ENCODE peak calls at places on chromosomes 6 and 20, in nine cellular contexts. One of them, this sample, is unnamed.

GRCh38 chr20:37256286-37256685 is 5.3 kb downstream of the GHRH start:
- DNase-seq in cardiac fibroblast: no peak
- DNase-seq in choroid plexus epithelial cell: no peak
- DNase-seq in IMR-90: no peak
- DNase-seq in tibial artery: no peak
- DNase-seq in H1: no peak
- DNase-seq in psoas muscle: no peak
- DNase-seq in fibroblast of lung: no peak
- DNase-seq in AG09309: no peak
- DNase-seq in this sample: no peak

GRCh38 chr20:973785-974194 is 28.3 kb downstream of the RSPO4 start:
- DNase-seq in cardiac fibroblast: peak
- DNase-seq in choroid plexus epithelial cell: peak
- DNase-seq in IMR-90: peak
- DNase-seq in tibial artery: no peak
- DNase-seq in H1: no peak
- DNase-seq in psoas muscle: no peak
- DNase-seq in fibroblast of lung: peak
- DNase-seq in AG09309: peak
- DNase-seq in this sample: no peak

GRCh38 chr6:169653691-169654090 is 48.1 kb downstream of the WDR27 start:
- DNase-seq in cardiac fibroblast: no peak
- DNase-seq in choroid plexus epithelial cell: no peak
- DNase-seq in IMR-90: no peak
- DNase-seq in tibial artery: no peak
- DNase-seq in H1: no peak
- DNase-seq in psoas muscle: no peak
- DNase-seq in fibroblast of lung: no peak
- DNase-seq in AG09309: no peak
- DNase-seq in this sample: no peak

GRCh38 chr20:32007787-32008616 is 2.2 kb upstream of the CCM2L start:
- DNase-seq in cardiac fibroblast: peak
- DNase-seq in choroid plexus epithelial cell: peak
- DNase-seq in IMR-90: no peak
- DNase-seq in tibial artery: peak
- DNase-seq in H1: peak
- DNase-seq in psoas muscle: peak
- DNase-seq in fibroblast of lung: no peak
- DNase-seq in AG09309: no peak
- DNase-seq in this sample: no peak

GRCh38 chr6:52157301-52157930 is 28.8 kb upstream of the IL17A start:
- DNase-seq in cardiac fibroblast: no peak
- DNase-seq in choroid plexus epithelial cell: no peak
- DNase-seq in IMR-90: peak
- DNase-seq in tibial artery: no peak
- DNase-seq in H1: no peak
- DNase-seq in psoas muscle: no peak
- DNase-seq in fibroblast of lung: no peak
- DNase-seq in AG09309: no peak
- DNase-seq in this sample: no peak

GRCh38 chr6:43779864-43780260 is 9.9 kb downstream of the VEGFA start:
- DNase-seq in cardiac fibroblast: peak
- DNase-seq in choroid plexus epithelial cell: no peak
- DNase-seq in IMR-90: no peak
- DNase-seq in tibial artery: no peak
- DNase-seq in H1: no peak
- DNase-seq in psoas muscle: no peak
- DNase-seq in fibroblast of lung: peak
- DNase-seq in AG09309: no peak
- DNase-seq in this sample: no peak

GRCh38 chr6:166670013-166670412 is 43.0 kb upstream of the RPS6KA2 start:
- DNase-seq in cardiac fibroblast: no peak
- DNase-seq in choroid plexus epithelial cell: no peak
- DNase-seq in IMR-90: no peak
- DNase-seq in tibial artery: no peak
- DNase-seq in H1: no peak
- DNase-seq in psoas muscle: no peak
- DNase-seq in fibroblast of lung: no peak
- DNase-seq in AG09309: no peak
- DNase-seq in this sample: peak

GRCh38 chr6:170172406-170172805 is 118.5 kb downstream of the DLL1 start:
- DNase-seq in cardiac fibroblast: no peak
- DNase-seq in choroid plexus epithelial cell: no peak
- DNase-seq in IMR-90: no peak
- DNase-seq in tibial artery: no peak
- DNase-seq in H1: no peak
- DNase-seq in psoas muscle: no peak
- DNase-seq in fibroblast of lung: no peak
- DNase-seq in AG09309: no peak
- DNase-seq in this sample: no peak

GRCh38 chr20:16064991-16065707 is 508.1 kb downstream of the KIF16B start:
- DNase-seq in cardiac fibroblast: no peak
- DNase-seq in choroid plexus epithelial cell: no peak
- DNase-seq in IMR-90: no peak
- DNase-seq in tibial artery: no peak
- DNase-seq in H1: no peak
- DNase-seq in psoas muscle: no peak
- DNase-seq in fibroblast of lung: peak
- DNase-seq in AG09309: no peak
- DNase-seq in this sample: no peak

GRCh38 chr20:8183526-8183925 is 51.5 kb downstream of the PLCB1 start:
- DNase-seq in cardiac fibroblast: peak
- DNase-seq in choroid plexus epithelial cell: peak
- DNase-seq in IMR-90: peak
- DNase-seq in tibial artery: no peak
- DNase-seq in H1: no peak
- DNase-seq in psoas muscle: no peak
- DNase-seq in fibroblast of lung: no peak
- DNase-seq in AG09309: no peak
- DNase-seq in this sample: no peak

GRCh38 chr6:63759605-63760004 is 124.0 kb downstream of the PHF3 start:
- DNase-seq in cardiac fibroblast: peak
- DNase-seq in choroid plexus epithelial cell: no peak
- DNase-seq in IMR-90: no peak
- DNase-seq in tibial artery: no peak
- DNase-seq in H1: no peak
- DNase-seq in psoas muscle: no peak
- DNase-seq in fibroblast of lung: no peak
- DNase-seq in AG09309: no peak
- DNase-seq in this sample: no peak

GRCh38 chr6:42698217-42698616 is 24.2 kb downstream of the PRPH2 start:
- DNase-seq in cardiac fibroblast: no peak
- DNase-seq in choroid plexus epithelial cell: no peak
- DNase-seq in IMR-90: no peak
- DNase-seq in tibial artery: no peak
- DNase-seq in H1: no peak
- DNase-seq in psoas muscle: no peak
- DNase-seq in fibroblast of lung: no peak
- DNase-seq in AG09309: no peak
- DNase-seq in this sample: no peak

GRCh38 chr6:43247115-43247999 is 4.1 kb downstream of the TTBK1 start:
- DNase-seq in cardiac fibroblast: peak
- DNase-seq in choroid plexus epithelial cell: peak
- DNase-seq in IMR-90: peak
- DNase-seq in tibial artery: peak
- DNase-seq in H1: no peak
- DNase-seq in psoas muscle: peak
- DNase-seq in fibroblast of lung: peak
- DNase-seq in AG09309: no peak
- DNase-seq in this sample: no peak

GRCh38 chr6:13508711-13509705 is 21.6 kb upstream of the GFOD1 start:
- DNase-seq in cardiac fibroblast: peak
- DNase-seq in choroid plexus epithelial cell: peak
- DNase-seq in IMR-90: peak
- DNase-seq in tibial artery: no peak
- DNase-seq in H1: peak
- DNase-seq in psoas muscle: no peak
- DNase-seq in fibroblast of lung: peak
- DNase-seq in AG09309: peak
- DNase-seq in this sample: no peak

GRCh38 chr6:133160531-133160930 is 80.6 kb upstream of the EYA4 start:
- DNase-seq in cardiac fibroblast: no peak
- DNase-seq in choroid plexus epithelial cell: no peak
- DNase-seq in IMR-90: peak
- DNase-seq in tibial artery: no peak
- DNase-seq in H1: no peak
- DNase-seq in psoas muscle: no peak
- DNase-seq in fibroblast of lung: no peak
- DNase-seq in AG09309: no peak
- DNase-seq in this sample: no peak

GRCh38 chr6:168035661-168036616 is 38.5 kb downstream of the KIF25 start:
- DNase-seq in cardiac fibroblast: peak
- DNase-seq in choroid plexus epithelial cell: no peak
- DNase-seq in IMR-90: peak
- DNase-seq in tibial artery: no peak
- DNase-seq in H1: no peak
- DNase-seq in psoas muscle: no peak
- DNase-seq in fibroblast of lung: peak
- DNase-seq in AG09309: no peak
- DNase-seq in this sample: no peak

GRCh38 chr6:55882731-55883595 is 7.6 kb upstream of the BMP5 start:
- DNase-seq in cardiac fibroblast: peak
- DNase-seq in choroid plexus epithelial cell: peak
- DNase-seq in IMR-90: peak
- DNase-seq in tibial artery: no peak
- DNase-seq in H1: no peak
- DNase-seq in psoas muscle: no peak
- DNase-seq in fibroblast of lung: peak
- DNase-seq in AG09309: peak
- DNase-seq in this sample: no peak

GRCh38 chr6:55888917-55889316 is 13.5 kb upstream of the BMP5 start:
- DNase-seq in cardiac fibroblast: no peak
- DNase-seq in choroid plexus epithelial cell: no peak
- DNase-seq in IMR-90: no peak
- DNase-seq in tibial artery: no peak
- DNase-seq in H1: no peak
- DNase-seq in psoas muscle: no peak
- DNase-seq in fibroblast of lung: no peak
- DNase-seq in AG09309: no peak
- DNase-seq in this sample: no peak

GRCh38 chr6:55886185-55886836 is 10.9 kb upstream of the BMP5 start:
- DNase-seq in cardiac fibroblast: peak
- DNase-seq in choroid plexus epithelial cell: peak
- DNase-seq in IMR-90: peak
- DNase-seq in tibial artery: no peak
- DNase-seq in H1: no peak
- DNase-seq in psoas muscle: no peak
- DNase-seq in fibroblast of lung: peak
- DNase-seq in AG09309: no peak
- DNase-seq in this sample: no peak
- TF ChIP-seq CTCF in cardiac fibroblast: peak
- TF ChIP-seq CTCF in choroid plexus epithelial cell: peak
- TF ChIP-seq CTCF in IMR-90: peak
- TF ChIP-seq CTCF in tibial artery: no peak
- TF ChIP-seq CTCF in H1: no peak
- TF ChIP-seq CTCF in psoas muscle: peak
- TF ChIP-seq CTCF in fibroblast of lung: no peak
- TF ChIP-seq CTCF in AG09309: peak
- TF ChIP-seq CTCF in this sample: peak

GRCh38 chr6:218153-219018 is 73.9 kb upstream of the DUSP22 start:
- DNase-seq in cardiac fibroblast: no peak
- DNase-seq in choroid plexus epithelial cell: no peak
- DNase-seq in IMR-90: no peak
- DNase-seq in tibial artery: no peak
- DNase-seq in H1: no peak
- DNase-seq in psoas muscle: no peak
- DNase-seq in fibroblast of lung: no peak
- DNase-seq in AG09309: no peak
- DNase-seq in this sample: no peak

GRCh38 chr6:215335-216034 is 76.8 kb upstream of the DUSP22 start:
- DNase-seq in cardiac fibroblast: no peak
- DNase-seq in choroid plexus epithelial cell: no peak
- DNase-seq in IMR-90: peak
- DNase-seq in tibial artery: no peak
- DNase-seq in H1: no peak
- DNase-seq in psoas muscle: no peak
- DNase-seq in fibroblast of lung: peak
- DNase-seq in AG09309: no peak
- DNase-seq in this sample: peak

GRCh38 chr6:219019-219570 is 73.2 kb upstream of the DUSP22 start:
- DNase-seq in cardiac fibroblast: no peak
- DNase-seq in choroid plexus epithelial cell: no peak
- DNase-seq in IMR-90: no peak
- DNase-seq in tibial artery: no peak
- DNase-seq in H1: no peak
- DNase-seq in psoas muscle: no peak
- DNase-seq in fibroblast of lung: no peak
- DNase-seq in AG09309: no peak
- DNase-seq in this sample: no peak

GRCh38 chr6:219641-220198 is 72.6 kb upstream of the DUSP22 start:
- DNase-seq in cardiac fibroblast: peak
- DNase-seq in choroid plexus epithelial cell: peak
- DNase-seq in IMR-90: peak
- DNase-seq in tibial artery: peak
- DNase-seq in H1: no peak
- DNase-seq in psoas muscle: peak
- DNase-seq in fibroblast of lung: peak
- DNase-seq in AG09309: no peak
- DNase-seq in this sample: no peak

GRCh38 chr6:217048-217659 is 75.1 kb upstream of the DUSP22 start:
- DNase-seq in cardiac fibroblast: no peak
- DNase-seq in choroid plexus epithelial cell: peak
- DNase-seq in IMR-90: no peak
- DNase-seq in tibial artery: no peak
- DNase-seq in H1: peak
- DNase-seq in psoas muscle: no peak
- DNase-seq in fibroblast of lung: no peak
- DNase-seq in AG09309: no peak
- DNase-seq in this sample: no peak
- TF ChIP-seq CTCF in cardiac fibroblast: peak
- TF ChIP-seq CTCF in choroid plexus epithelial cell: peak
- TF ChIP-seq CTCF in IMR-90: peak
- TF ChIP-seq CTCF in tibial artery: peak
- TF ChIP-seq CTCF in H1: peak
- TF ChIP-seq CTCF in psoas muscle: peak
- TF ChIP-seq CTCF in fibroblast of lung: peak
- TF ChIP-seq CTCF in AG09309: peak
- TF ChIP-seq CTCF in this sample: peak

DNA sequence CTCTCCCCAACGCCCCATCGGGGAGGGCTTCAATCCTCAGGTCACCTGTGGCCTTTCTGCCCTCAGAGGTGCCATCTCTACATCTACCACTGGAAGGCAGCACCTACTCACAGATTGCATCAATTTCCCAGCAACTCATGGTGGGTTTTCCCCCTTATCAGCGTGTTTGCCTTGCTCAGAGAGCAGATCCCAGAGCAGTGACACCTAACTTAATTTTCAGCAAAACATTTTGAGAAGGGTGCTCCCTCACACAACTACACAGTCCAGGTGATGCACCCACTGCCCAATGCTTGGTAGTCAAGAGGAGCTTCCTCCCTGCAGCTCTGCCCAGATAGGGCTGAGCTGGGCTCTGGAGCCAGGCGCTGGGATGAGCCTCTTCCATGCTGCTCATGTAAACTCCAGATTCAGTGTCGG is 48.2 kb downstream of the PLG start:
- DNase-seq in cardiac fibroblast: no peak
- DNase-seq in choroid plexus epithelial cell: no peak
- DNase-seq in IMR-90: no peak
- DNase-seq in tibial artery: no peak
- DNase-seq in H1: peak
- DNase-seq in psoas muscle: no peak
- DNase-seq in fibroblast of lung: no peak
- DNase-seq in AG09309: no peak
- DNase-seq in this sample: no peak
- TF ChIP-seq CTCF in cardiac fibroblast: no peak
- TF ChIP-seq CTCF in choroid plexus epithelial cell: peak
- TF ChIP-seq CTCF in IMR-90: no peak
- TF ChIP-seq CTCF in tibial artery: no peak
- TF ChIP-seq CTCF in H1: peak
- TF ChIP-seq CTCF in psoas muscle: no peak
- TF ChIP-seq CTCF in fibroblast of lung: no peak
- TF ChIP-seq CTCF in AG09309: peak
- TF ChIP-seq CTCF in this sample: peak

GRCh38 chr6:32190054-32190945 is at the start of gene PBX2:
- DNase-seq in cardiac fibroblast: peak
- DNase-seq in choroid plexus epithelial cell: peak
- DNase-seq in IMR-90: peak
- DNase-seq in tibial artery: peak
- DNase-seq in H1: peak
- DNase-seq in psoas muscle: peak
- DNase-seq in fibroblast of lung: peak
- DNase-seq in AG09309: peak
- DNase-seq in this sample: no peak
- TF ChIP-seq CTCF in cardiac fibroblast: no peak
- TF ChIP-seq CTCF in choroid plexus epithelial cell: no peak
- TF ChIP-seq CTCF in IMR-90: no peak
- TF ChIP-seq CTCF in tibial artery: no peak
- TF ChIP-seq CTCF in H1: no peak
- TF ChIP-seq CTCF in psoas muscle: no peak
- TF ChIP-seq CTCF in fibroblast of lung: no peak
- TF ChIP-seq CTCF in AG09309: no peak
- TF ChIP-seq CTCF in this sample: no peak

This sample was measured in RWPE2.